ENCODE peak calls at places on chromosomes 11 and 22, in six cellular contexts. L, S, O, X, A and M are unnamed samples.
A peak's percentile ranks its signal among the peaks of the same experiment; 100 is the strongest.

GRCh38 chr11:85827768-85828639 is 17.1 kb upstream of the SYTL2 start:
- DNase-seq in L (no peak), S (no peak), O (peak; percentile 75), X (peak; percentile 61), A (no peak), M (no peak)

GRCh38 chr22:48867891-48868290 is 959.8 kb downstream of the BRD1 start:
- DNase-seq in L (peak; percentile 20), S (no peak), O (no peak), X (no peak), A (no peak), M (no peak)

GRCh38 chr22:42410708-42411107 is 21.5 kb downstream of the NFAM1 start:
- DNase-seq in L (no peak), S (no peak), O (no peak), X (no peak), A (no peak), M (no peak)

GRCh38 chr11:22554221-22554620 is 71.4 kb downstream of the FANCF start:
- DNase-seq in L (no peak), S (no peak), O (no peak), X (no peak), A (no peak), M (no peak)

GRCh38 chr11:72294566-72295395 is 50.8 kb upstream of the PHOX2A start:
- DNase-seq in L (no peak), S (no peak), O (no peak), X (no peak), A (no peak), M (no peak)

GRCh38 chr11:57269580-57270021 is 32.6 kb upstream of the APLNR start:
- DNase-seq in L (no peak), S (no peak), O (peak; percentile 74), X (no peak), A (no peak), M (no peak)

GRCh38 chr11:125207866-125208425 is 43.4 kb downstream of the PKNOX2 start:
- DNase-seq in L (no peak), S (no peak), O (no peak), X (no peak), A (no peak), M (no peak)

GRCh38 chr11:8201524-8202365 is 32.9 kb upstream of the RIC3 start:
- DNase-seq in L (no peak), S (no peak), O (no peak), X (no peak), A (no peak), M (no peak)

GRCh38 chr22:35835267-35835997 is 117.8 kb downstream of the APOL5 start:
- DNase-seq in L (no peak), S (no peak), O (peak; percentile 67), X (no peak), A (no peak), M (no peak)

GRCh38 chr22:50303848-50304527 is 3.5 kb downstream of the PLXNB2 start:
- DNase-seq in L (peak; percentile 33), S (peak; percentile 79), O (no peak), X (no peak), A (no peak), M (peak; percentile 77)

GRCh38 chr11:120344302-120345004 is 8.2 kb downstream of the ARHGEF12 start:
- DNase-seq in L (no peak), S (no peak), O (no peak), X (no peak), A (peak; percentile 25), M (peak; percentile 51)

GRCh38 chr11:12694182-12694531 is 19.9 kb downstream of the TEAD1 start:
- DNase-seq in L (no peak), S (peak; percentile 61), O (no peak), X (no peak), A (no peak), M (peak; percentile 46)

GRCh38 chr11:85668157-85668556 is 3.2 kb upstream of the CREBZF start:
- DNase-seq in L (no peak), S (no peak), O (no peak), X (no peak), A (no peak), M (no peak)

GRCh38 chr11:88152381-88152780 is 22.9 kb downstream of the RAB38 start:
- DNase-seq in L (no peak), S (no peak), O (no peak), X (no peak), A (no peak), M (no peak)

GRCh38 chr11:76670475-76671235 is at the start of gene LRRC32:
- DNase-seq in L (peak; percentile 78), S (peak; percentile 45), O (peak; percentile 82), X (no peak), A (no peak), M (peak; percentile 67)

GRCh38 chr11:117670924-117671323 is 126.1 kb downstream of the DSCAML1 start:
- DNase-seq in L (no peak), S (no peak), O (no peak), X (no peak), A (no peak), M (no peak)

GRCh38 chr11:19728436-19728835 is 15.8 kb downstream of the NAV2 start:
- DNase-seq in L (no peak), S (no peak), O (no peak), X (peak; percentile 50), A (no peak), M (no peak)

GRCh38 chr11:80365315-80365714 is 924.5 kb upstream of the TENM4 start:
- DNase-seq in L (peak; percentile 7), S (no peak), O (no peak), X (no peak), A (no peak), M (no peak)

DNA sequence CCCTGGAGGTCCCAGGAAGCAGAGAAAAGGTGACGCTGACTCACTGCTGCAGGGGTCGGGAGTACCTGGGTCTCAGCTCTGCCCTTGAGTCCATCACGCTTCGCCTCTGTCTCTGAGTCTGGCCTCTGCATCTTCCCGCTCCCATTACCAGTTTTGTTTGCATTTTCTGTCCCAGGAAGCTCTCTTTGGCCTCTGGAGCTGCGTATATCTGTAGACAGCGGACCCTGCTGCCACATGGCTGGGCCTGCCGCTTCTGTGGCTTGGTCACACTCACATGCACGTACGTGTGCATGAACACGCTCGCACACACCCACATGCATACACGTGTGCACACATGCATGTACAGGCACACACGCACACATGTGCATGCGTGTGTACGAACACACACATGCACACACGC is 20.8 kb upstream of the APOBEC3A start:
- DNase-seq in L (no peak), S (no peak), O (no peak), X (no peak), A (no peak), M (no peak)
- H3K27me3 ChIP-seq in L (no peaks in the 10 kb centered on the region), S (no peaks in the 10 kb centered on the region), O (peaks cover 4% of the 10 kb centered on the region), X (peaks cover 33% of the 10 kb centered on the region), A (no peaks in the 10 kb centered on the region), M (no peaks in the 10 kb centered on the region)

GRCh38 chr11:45279645-45280044 is 6.5 kb downstream of the SYT13 start:
- DNase-seq in L (no peak), S (no peak), O (no peak), X (no peak), A (no peak), M (no peak)

GRCh38 chr11:45275823-45276222 is 10.3 kb downstream of the SYT13 start:
- DNase-seq in L (no peak), S (no peak), O (no peak), X (no peak), A (no peak), M (no peak)

GRCh38 chr11:45282070-45282469 is 4.1 kb downstream of the SYT13 start:
- DNase-seq in L (no peak), S (no peak), O (no peak), X (no peak), A (no peak), M (no peak)

GRCh38 chr11:45278721-45279120 is 7.4 kb downstream of the SYT13 start:
- DNase-seq in L (no peak), S (no peak), O (no peak), X (no peak), A (no peak), M (no peak)

GRCh38 chr11:45280449-45280848 is 5.7 kb downstream of the SYT13 start:
- DNase-seq in L (no peak), S (no peak), O (no peak), X (no peak), A (no peak), M (no peak)
- H3K4me3 ChIP-seq in L (no peak overlapping the region), S (no peak overlapping the region), O (no peak overlapping the region), X (no peak overlapping the region), A (no peak overlapping the region), M (no peak overlapping the region)

GRCh38 chr11:121800704-121801516 is 315.1 kb downstream of the BLID start:
- DNase-seq in L (peak; percentile 92), S (no peak), O (no peak), X (no peak), A (no peak), M (no peak)

GRCh38 chr11:121797496-121797895 is 318.5 kb downstream of the BLID start:
- DNase-seq in L (no peak), S (no peak), O (no peak), X (no peak), A (no peak), M (no peak)

GRCh38 chr11:121802542-121802941 is 313.5 kb downstream of the BLID start:
- DNase-seq in L (peak; percentile 43), S (no peak), O (no peak), X (peak; percentile 37), A (no peak), M (peak; percentile 33)

GRCh38 chr11:121800240-121800639 is 315.8 kb downstream of the BLID start:
- DNase-seq in L (no peak), S (no peak), O (no peak), X (no peak), A (no peak), M (no peak)

GRCh38 chr11:121801796-121802195 is 314.2 kb downstream of the BLID start:
- DNase-seq in L (no peak), S (no peak), O (no peak), X (no peak), A (no peak), M (no peak)
- H3K27me3 ChIP-seq in L (no peaks in the 10 kb centered on the region), S (no peaks in the 10 kb centered on the region), O (peaks cover 2% of the 10 kb centered on the region), X (no peaks in the 10 kb centered on the region), A (no peaks in the 10 kb centered on the region), M (no peaks in the 10 kb centered on the region)

GRCh38 chr11:67006029-67006884 is 16.7 kb upstream of the SYT12 start:
- DNase-seq in L (peak; percentile 23), S (no peak), O (no peak), X (no peak), A (no peak), M (no peak)

GRCh38 chr11:67014343-67014742 is 8.6 kb upstream of the SYT12 start:
- DNase-seq in L (no peak), S (no peak), O (no peak), X (no peak), A (no peak), M (no peak)

GRCh38 chr11:67015048-67015447 is 7.9 kb upstream of the SYT12 start:
- DNase-seq in L (no peak), S (no peak), O (no peak), X (no peak), A (no peak), M (no peak)

GRCh38 chr11:67013511-67014045 is 9.4 kb upstream of the SYT12 start:
- DNase-seq in L (no peak), S (no peak), O (no peak), X (no peak), A (no peak), M (no peak)

DNA sequence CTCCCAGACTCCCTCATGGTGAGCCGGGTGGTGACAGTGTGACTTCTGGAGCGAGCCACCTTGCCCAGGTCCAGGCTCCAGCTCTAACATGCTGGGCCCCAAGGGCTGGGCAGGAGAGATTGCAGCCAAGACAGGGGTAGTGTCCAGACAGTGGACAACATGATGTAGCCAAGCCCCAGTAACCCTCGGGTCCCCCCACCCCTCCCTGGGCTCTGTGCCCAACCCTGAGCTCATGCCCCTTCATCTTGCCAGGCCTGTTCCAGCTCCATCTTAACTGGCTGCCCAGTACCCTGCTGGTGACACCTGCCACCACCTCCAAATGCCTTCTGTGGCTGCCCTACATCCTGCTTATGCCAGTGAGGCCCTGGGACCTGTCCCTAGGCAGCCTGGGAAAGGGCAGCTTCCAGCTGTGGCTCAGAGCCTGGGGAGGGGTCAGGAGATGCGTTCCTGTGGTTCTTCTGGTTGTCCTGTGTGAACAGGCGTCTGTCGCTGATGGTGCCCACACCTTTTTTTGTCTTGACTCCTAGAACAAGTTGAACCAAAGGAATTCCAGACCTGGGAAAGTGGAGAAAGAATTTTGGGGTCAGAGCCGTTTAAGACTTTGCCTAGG is 12.5 kb upstream of the SYT12 start:
- DNase-seq in L (no peak), S (no peak), O (no peak), X (no peak), A (no peak), M (no peak)
- H3K4me3 ChIP-seq in L (no peak overlapping the region), S (no peak overlapping the region), O (no peak overlapping the region), X (no peak overlapping the region), A (no peak overlapping the region), M (no peak overlapping the region)